ENCODE peak calls at places on chromosomes 6 and 20, in nine cellular contexts. H, C, U, D, W, Z, G, S and F are unnamed samples.

GRCh38 chr6:152112503-152113261 is 305.2 kb downstream of the ESR1 start:
- DNase-seq in H (no peak), C (peak; percentile 87), U (no peak), D (no peak), W (no peak), Z (no peak), G (no peak), S (no peak), F (no peak)

GRCh38 chr6:132190815-132191175 is 210.5 kb downstream of the MOXD1 start:
- DNase-seq in H (no peak), C (no peak), U (no peak), D (peak; percentile 18), W (no peak), Z (no peak), G (peak; percentile 88), S (no peak), F (no peak)

GRCh38 chr6:87630746-87631145 is 40.8 kb downstream of the ORC3 start:
- DNase-seq in H (no peak), C (no peak), U (no peak), D (no peak), W (no peak), Z (no peak), G (no peak), S (no peak), F (no peak)

GRCh38 chr6:20279608-20280287 is 67.5 kb upstream of the MBOAT1 start:
- DNase-seq in H (no peak), C (no peak), U (no peak), D (no peak), W (peak; percentile 38), Z (no peak), G (peak; percentile 7), S (no peak), F (no peak)

GRCh38 chr6:69647726-69648125 is 149.1 kb downstream of the LMBRD1 start:
- DNase-seq in H (no peak), C (no peak), U (no peak), D (no peak), W (peak; percentile 10), Z (no peak), G (no peak), S (no peak), F (no peak)

GRCh38 chr20:3203315-3204123 is 963 bp downstream of the DDRGK1 start:
- DNase-seq in H (no peak), C (no peak), U (peak; percentile 82), D (peak; percentile 19), W (no peak), Z (peak; percentile 90), G (peak; percentile 17), S (no peak), F (peak; percentile 65)

GRCh38 chr6:158808918-158809678 is 10.1 kb downstream of the EZR start:
- DNase-seq in H (no peak), C (no peak), U (no peak), D (no peak), W (no peak), Z (no peak), G (no peak), S (no peak), F (peak; percentile 29)

GRCh38 chr6:80179691-80180090 is 73.2 kb downstream of the BCKDHB start:
- DNase-seq in H (no peak), C (no peak), U (no peak), D (no peak), W (peak; percentile 10), Z (no peak), G (no peak), S (no peak), F (no peak)

GRCh38 chr6:125850361-125850760 is 59.6 kb downstream of the NCOA7 start:
- DNase-seq in H (no peak), C (no peak), U (no peak), D (no peak), W (no peak), Z (no peak), G (no peak), S (no peak), F (no peak)

GRCh38 chr6:3310710-3311109 is 52.0 kb downstream of the PSMG4 start:
- DNase-seq in H (no peak), C (no peak), U (no peak), D (no peak), W (peak; percentile 88), Z (no peak), G (no peak), S (no peak), F (peak; percentile 58)

GRCh38 chr20:62211769-62212288 is 8.2 kb downstream of the HRH3 start:
- DNase-seq in H (no peak), C (peak; percentile 51), U (no peak), D (no peak), W (no peak), Z (no peak), G (no peak), S (no peak), F (no peak)

GRCh38 chr20:57661201-57662027 is 41.2 kb upstream of the ZBP1 start:
- DNase-seq in H (no peak), C (peak; percentile 84), U (no peak), D (no peak), W (no peak), Z (no peak), G (no peak), S (peak; percentile 5), F (no peak)

GRCh38 chr6:142819603-142820335 is 125.2 kb downstream of the HIVEP2 start:
- DNase-seq in H (no peak), C (no peak), U (no peak), D (peak; percentile 60), W (peak; percentile 52), Z (peak; percentile 44), G (peak; percentile 67), S (no peak), F (no peak)

GRCh38 chr6:161186173-161186769 is 87.6 kb downstream of the AGPAT4 start:
- DNase-seq in H (peak; percentile 25), C (no peak), U (no peak), D (peak; percentile 54), W (peak; percentile 94), Z (no peak), G (peak; percentile 91), S (no peak), F (no peak)

GRCh38 chr6:167660944-167661343 is 165.8 kb upstream of the AFDN start:
- DNase-seq in H (no peak), C (no peak), U (no peak), D (no peak), W (peak; percentile 15), Z (no peak), G (no peak), S (no peak), F (no peak)

GRCh38 chr20:34562643-34563042 is 4.1 kb downstream of the MAP1LC3A start:
- DNase-seq in H (peak; percentile 52), C (no peak), U (peak; percentile 29), D (peak; percentile 14), W (no peak), Z (no peak), G (no peak), S (peak; percentile 53), F (no peak)

GRCh38 chr6:169930799-169931198 is 179.4 kb downstream of the ERMARD start:
- DNase-seq in H (no peak), C (no peak), U (no peak), D (no peak), W (no peak), Z (peak; percentile 16), G (no peak), S (no peak), F (no peak)

GRCh38 chr6:75431379-75431778 is 62.2 kb downstream of the FILIP1 start:
- DNase-seq in H (no peak), C (no peak), U (no peak), D (peak; percentile 30), W (peak; percentile 37), Z (no peak), G (peak; percentile 39), S (no peak), F (no peak)

GRCh38 chr6:31267504-31268371 is 4.2 kb downstream of the HLA-C start:
- DNase-seq in H (no peak), C (no peak), U (no peak), D (peak; percentile 4), W (no peak), Z (peak; percentile 52), G (no peak), S (no peak), F (no peak)

GRCh38 chr6:139277161-139277560 is 14.6 kb downstream of the TXLNB start:
- DNase-seq in H (no peak), C (no peak), U (no peak), D (no peak), W (no peak), Z (no peak), G (no peak), S (no peak), F (no peak)

GRCh38 chr20:9068232-9068781 is 580 bp upstream of the PLCB4 start:
- DNase-seq in H (peak; percentile 71), C (peak; percentile 78), U (no peak), D (no peak), W (no peak), Z (peak; percentile 93), G (no peak), S (peak; percentile 70), F (peak; percentile 53)

GRCh38 chr6:35489995-35490791 is 6.7 kb downstream of the TEAD3 start:
- DNase-seq in H (no peak), C (peak; percentile 95), U (peak; percentile 70), D (peak; percentile 71), W (peak; percentile 37), Z (no peak), G (peak; percentile 67), S (peak; percentile 87), F (no peak)

GRCh38 chr20:56778765-56779195 is 149.7 kb downstream of the TFAP2C start:
- DNase-seq in H (no peak), C (no peak), U (no peak), D (peak; percentile 90), W (no peak), Z (no peak), G (peak; percentile 43), S (no peak), F (no peak)

GRCh38 chr20:14310977-14311654 is 26.3 kb downstream of the FLRT3 start:
- DNase-seq in H (no peak), C (no peak), U (no peak), D (no peak), W (peak; percentile 82), Z (no peak), G (no peak), S (no peak), F (no peak)

GRCh38 chr6:46184114-46184513 is 13.3 kb upstream of the ENPP5 start:
- DNase-seq in H (peak; percentile 31), C (no peak), U (no peak), D (peak; percentile 68), W (peak; percentile 73), Z (no peak), G (peak; percentile 64), S (no peak), F (no peak)

GRCh38 chr6:9248125-9248524 is 812.8 kb upstream of the SLC35B3 start:
- DNase-seq in H (no peak), C (no peak), U (no peak), D (no peak), W (peak; percentile 12), Z (no peak), G (no peak), S (no peak), F (no peak)

GRCh38 chr6:151081658-151082057 is 158.1 kb upstream of the AKAP12 start:
- DNase-seq in H (no peak), C (no peak), U (no peak), D (no peak), W (no peak), Z (no peak), G (no peak), S (no peak), F (no peak)

GRCh38 chr6:72619883-72620696 is 1.8 kb upstream of the KCNQ5 start:
- DNase-seq in H (no peak), C (peak; percentile 76), U (peak; percentile 30), D (no peak), W (no peak), Z (peak; percentile 16), G (peak; percentile 18), S (peak; percentile 36), F (no peak)

GRCh38 chr20:33521461-33521860 is 31.6 kb downstream of the CBFA2T2 start:
- DNase-seq in H (no peak), C (no peak), U (no peak), D (no peak), W (no peak), Z (peak; percentile 85), G (no peak), S (no peak), F (peak; percentile 97)

GRCh38 chr6:159172066-159172465 is 2.9 kb downstream of the FNDC1 start:
- DNase-seq in H (no peak), C (no peak), U (no peak), D (peak; percentile 67), W (no peak), Z (no peak), G (peak; percentile 56), S (no peak), F (no peak)

GRCh38 chr20:63056236-63057132 is 49.7 kb upstream of the BHLHE23 start:
- DNase-seq in H (peak; percentile 79), C (peak; percentile 64), U (peak; percentile 75), D (peak; percentile 29), W (no peak), Z (peak; percentile 74), G (peak; percentile 3), S (peak; percentile 80), F (peak; percentile 40)